ENCODE peak calls at places on chromosome 10, in nine cellular contexts. X, Y, O, R, C, S, T, E and M are unnamed samples.

GRCh38 chr10:50596897-50597296 is 26.9 kb downstream of the SGMS1 start:
- DNase-seq in S (no peak), T (no peak), X (no peak), Y (no peak), O (no peak), E (no peak), C (no peak), R (no peak), M (no peak)

GRCh38 chr10:133474833-133475734 is 21.3 kb downstream of the SCART1 start:
- DNase-seq in X (peak), Y (no peak), C (no peak), O (no peak), T (no peak), E (no peak), S (no peak), R (no peak), M (peak)

GRCh38 chr10:44280615-44281014 is 104.3 kb downstream of the CXCL12 start:
- DNase-seq in Y (no peak), O (peak), C (no peak), R (no peak), X (no peak), S (no peak), T (no peak), E (no peak), M (no peak)

GRCh38 chr10:4262870-4263269 is 477.9 kb upstream of the KLF6 start:
- DNase-seq in R (no peak), C (no peak), S (no peak), T (no peak), E (no peak), O (no peak), Y (no peak), X (no peak), M (no peak)

GRCh38 chr10:11225935-11226334 is 208.3 kb downstream of the CELF2 start:
- DNase-seq in S (no peak), Y (no peak), X (no peak), E (no peak), O (no peak), R (peak), T (no peak), C (no peak), M (no peak)

GRCh38 chr10:90326498-90327267 is 531.2 kb downstream of the HTR7 start:
- DNase-seq in C (no peak), Y (no peak), E (no peak), T (no peak), S (no peak), X (no peak), O (no peak), R (no peak), M (no peak)

GRCh38 chr10:23412223-23412622 is 26.7 kb upstream of the OTUD1 start:
- DNase-seq in C (no peak), T (no peak), Y (no peak), O (no peak), X (no peak), R (no peak), E (no peak), S (no peak), M (no peak)

GRCh38 chr10:126511917-126512487 is 123.7 kb upstream of the ADAM12 start:
- DNase-seq in X (peak), Y (no peak), E (no peak), O (no peak), R (peak), T (no peak), C (no peak), S (peak), M (no peak)

GRCh38 chr10:26441491-26442214 is 3.5 kb downstream of the APBB1IP start:
- DNase-seq in C (no peak), O (no peak), E (no peak), X (peak), T (no peak), Y (no peak), S (no peak), R (no peak), M (no peak)

GRCh38 chr10:106559442-106559841 is 605.1 kb downstream of the SORCS1 start:
- DNase-seq in C (no peak), O (no peak), E (no peak), T (no peak), Y (no peak), R (no peak), S (no peak), X (no peak), M (no peak)

GRCh38 chr10:2700626-2701305 is 366.6 kb upstream of the PFKP start:
- DNase-seq in S (no peak), R (no peak), E (no peak), Y (no peak), T (no peak), O (no peak), X (no peak), C (no peak), M (no peak)

GRCh38 chr10:101065479-101066145 is 3.8 kb downstream of the KAZALD1 start:
- DNase-seq in O (no peak), R (no peak), C (no peak), T (no peak), Y (no peak), S (no peak), X (no peak), E (no peak), M (no peak)

GRCh38 chr10:13873201-13873600 is 286.4 kb downstream of the PRPF18 start:
- DNase-seq in Y (no peak), R (no peak), C (no peak), E (no peak), T (no peak), X (no peak), S (no peak), O (no peak), M (no peak)

GRCh38 chr10:103890688-103891087 is 27.3 kb downstream of the STN1 start:
- DNase-seq in S (no peak), X (no peak), Y (no peak), E (no peak), T (no peak), R (no peak), O (no peak), C (no peak), M (no peak)

GRCh38 chr10:6141296-6142151 is 52.7 kb downstream of the RBM17 start:
- DNase-seq in R (no peak), E (no peak), S (no peak), C (no peak), T (no peak), X (no peak), O (no peak), Y (no peak), M (no peak)

GRCh38 chr10:43105119-43105792 is 28.4 kb downstream of the RET start:
- DNase-seq in Y (peak), X (no peak), C (peak), O (peak), T (peak), R (peak), S (peak), E (no peak), M (peak)

GRCh38 chr10:101139421-101139911 is 8.4 kb downstream of the TLX1 start:
- DNase-seq in Y (no peak), O (no peak), E (no peak), S (peak), T (no peak), R (no peak), X (no peak), C (no peak), M (no peak)

GRCh38 chr10:15483215-15483970 is 112.3 kb upstream of the FAM171A1 start:
- DNase-seq in S (no peak), O (no peak), R (no peak), C (no peak), X (no peak), T (no peak), E (no peak), Y (no peak), M (no peak)

GRCh38 chr10:100186253-100186780 is 488 bp upstream of the ERLIN1 start:
- DNase-seq in E (no peak), C (no peak), X (no peak), R (peak), S (peak), T (peak), Y (peak), O (peak), M (no peak)

GRCh38 chr10:95183451-95184230 is 10.4 kb upstream of the ACSM6 start:
- DNase-seq in S (peak), X (no peak), Y (peak), O (peak), R (peak), T (peak), C (peak), E (peak), M (peak)

GRCh38 chr10:99872367-99873162 is 90.1 kb downstream of the ABCC2 start:
- DNase-seq in R (no peak), X (no peak), T (no peak), C (no peak), E (no peak), S (no peak), O (no peak), Y (no peak), M (no peak)

GRCh38 chr10:19048901-19049300 is 300 bp downstream of the MALRD1 start:
- DNase-seq in Y (no peak), C (no peak), R (no peak), X (no peak), E (no peak), S (no peak), O (no peak), T (no peak), M (no peak)

GRCh38 chr10:84138478-84139125 is 707 bp upstream of the GHITM start:
- DNase-seq in S (no peak), R (no peak), O (no peak), E (no peak), Y (peak), C (no peak), T (peak), X (no peak), M (no peak)

GRCh38 chr10:588246-589165 is 101.0 kb downstream of the DIP2C start:
- DNase-seq in X (no peak), R (no peak), T (no peak), E (no peak), C (no peak), O (peak), S (no peak), Y (no peak), M (no peak)

GRCh38 chr10:25531662-25532061 is 356.9 kb downstream of the GPR158 start:
- DNase-seq in T (no peak), X (no peak), C (no peak), S (no peak), R (no peak), E (no peak), O (no peak), Y (no peak), M (no peak)

GRCh38 chr10:76444034-76444800 is 1012.8 kb downstream of the LRMDA start:
- DNase-seq in R (no peak), E (no peak), Y (no peak), X (no peak), O (peak), T (no peak), C (no peak), S (no peak), M (no peak)

DNA sequence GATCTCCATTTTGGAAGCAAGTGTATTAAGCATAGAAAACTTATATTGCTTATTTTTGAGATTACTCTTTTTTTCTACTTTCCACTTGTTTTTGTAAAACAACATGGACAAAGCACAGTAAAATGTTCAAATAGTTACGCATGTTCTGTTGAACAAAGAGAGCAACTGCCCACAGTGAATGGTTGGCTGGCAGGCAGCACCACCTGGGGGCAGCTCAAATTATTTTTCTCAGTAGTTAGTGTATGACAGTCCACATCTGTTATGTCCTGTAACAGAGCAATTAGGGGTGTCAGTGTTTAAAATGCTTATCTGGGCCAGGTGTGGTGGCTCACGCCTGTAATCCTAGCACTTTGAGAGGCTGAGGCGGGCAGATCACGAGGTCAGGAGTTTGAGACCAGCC is 46.1 kb upstream of the CACUL1 start:
- DNase-seq in X (no peak), E (no peak), S (no peak), R (no peak), T (no peak), O (peak), C (no peak), Y (no peak), M (no peak)
- TF ChIP-seq CTCF in X (peak), E (peak), S (no peak), R (peak), T (no peak), O (peak), C (peak), Y (peak), M (peak)

GRCh38 chr10:79003183-79004100 is 65.3 kb upstream of the ZMIZ1 start:
- DNase-seq in R (no peak), C (no peak), X (no peak), E (no peak), O (no peak), T (no peak), S (no peak), Y (no peak), M (no peak)

GRCh38 chr10:79004311-79004710 is 64.5 kb upstream of the ZMIZ1 start:
- DNase-seq in S (no peak), O (no peak), X (no peak), T (no peak), C (no peak), R (no peak), E (no peak), Y (no peak), M (no peak)

GRCh38 chr10:78997635-78998618 is 70.8 kb upstream of the ZMIZ1 start:
- DNase-seq in X (no peak), E (no peak), R (no peak), Y (no peak), S (no peak), C (no peak), O (no peak), T (no peak), M (no peak)

GRCh38 chr10:79002336-79002735 is 66.4 kb upstream of the ZMIZ1 start:
- DNase-seq in O (no peak), Y (no peak), E (no peak), R (no peak), X (no peak), C (no peak), T (no peak), S (no peak), M (no peak)

DNA sequence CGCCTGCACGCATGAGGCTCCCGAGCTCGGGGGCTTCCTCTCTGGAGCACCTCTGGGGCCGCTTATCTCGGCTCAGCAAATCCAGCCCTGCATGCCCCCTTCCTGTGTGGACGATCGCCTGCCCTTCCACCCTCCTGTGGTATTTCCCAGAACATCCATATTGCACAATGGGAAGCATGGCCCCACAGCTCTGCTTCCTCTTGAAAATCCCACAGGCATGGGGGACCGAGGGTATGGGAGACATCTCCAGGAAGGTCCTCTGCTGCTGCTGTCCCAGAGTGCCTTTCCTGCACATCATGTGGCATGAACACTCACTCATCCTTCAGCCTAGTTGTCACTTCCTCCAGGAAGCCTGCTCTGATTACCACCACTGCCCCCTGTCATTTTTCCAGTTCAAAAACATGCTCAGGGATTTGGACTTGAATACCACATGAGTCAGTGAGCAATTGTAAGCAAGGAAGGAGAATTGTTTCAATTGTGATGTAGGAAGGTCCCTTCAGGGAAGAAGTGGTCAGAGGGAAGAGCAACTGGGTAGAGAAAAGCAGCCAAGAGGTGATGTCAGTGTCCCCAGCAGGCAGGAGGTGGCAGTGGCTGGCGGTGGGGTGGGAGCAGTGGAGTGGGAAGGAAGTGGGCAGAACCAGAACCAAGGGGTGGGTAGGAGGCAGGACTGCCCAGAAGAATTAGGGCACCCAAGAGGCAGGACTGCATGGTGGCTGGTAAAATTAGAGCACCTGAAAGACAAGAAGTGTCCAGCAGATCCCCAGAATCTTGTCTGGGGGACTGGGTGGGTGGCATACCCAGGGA is 67.5 kb upstream of the ZMIZ1 start:
- DNase-seq in X (no peak), R (no peak), Y (no peak), O (no peak), E (no peak), T (no peak), C (no peak), S (no peak), M (no peak)
- TF ChIP-seq CTCF in X (no peak), R (no peak), Y (no peak), O (no peak), E (no peak), T (no peak), C (no peak), S (no peak), M (no peak)

DNA sequence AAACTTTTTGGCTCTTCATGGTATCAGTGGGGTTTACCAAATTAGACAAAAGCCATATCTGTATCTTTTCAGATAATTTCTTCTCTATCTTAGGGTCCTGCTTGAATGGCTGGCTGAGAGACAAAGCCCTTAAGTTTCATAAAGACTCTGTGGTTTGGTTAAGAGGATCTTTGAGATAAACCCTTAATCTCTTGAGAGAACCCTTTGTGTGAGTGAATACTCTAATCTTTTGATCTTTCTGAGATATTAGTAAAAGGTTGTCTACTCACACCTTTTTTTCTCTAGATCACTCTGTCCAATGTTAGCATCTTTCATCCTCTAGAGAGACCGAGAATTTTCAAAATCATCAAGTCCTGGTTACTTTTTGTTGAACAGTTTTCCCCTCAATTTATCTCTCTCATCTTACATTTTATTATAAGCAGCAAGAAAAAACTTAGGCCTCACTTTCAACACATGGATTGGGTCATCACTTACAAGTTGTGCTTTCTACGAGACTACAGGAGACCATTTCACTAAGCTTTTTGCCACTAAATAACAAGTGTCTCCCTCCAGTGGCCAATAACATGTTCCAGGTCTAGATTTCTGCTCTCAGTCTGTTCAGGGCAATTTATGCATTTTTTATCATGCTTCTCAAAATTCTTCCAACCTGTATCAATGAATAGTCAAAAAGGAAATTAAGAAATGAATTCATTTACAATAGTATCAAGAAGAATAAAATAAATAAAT is 28.4 kb downstream of the DNAJC9 start:
- DNase-seq in O (no peak), R (no peak), S (no peak), E (no peak), X (no peak), Y (no peak), T (no peak), C (no peak), M (no peak)
- TF ChIP-seq CTCF in O (no peak), R (no peak), S (peak), E (peak), X (no peak), Y (no peak), T (no peak), C (peak), M (peak)

GRCh38 chr10:91345716-91346115 is 64.4 kb upstream of the HECTD2 start:
- DNase-seq in C (no peak), X (no peak), Y (no peak), O (no peak), T (no peak), S (no peak), R (no peak), E (no peak), M (no peak)

GRCh38 chr10:91344117-91344856 is 65.9 kb upstream of the HECTD2 start:
- DNase-seq in X (no peak), S (no peak), E (no peak), T (no peak), C (no peak), Y (no peak), O (no peak), R (no peak), M (no peak)

GRCh38 chr10:91343010-91343409 is 67.1 kb upstream of the HECTD2 start:
- DNase-seq in S (no peak), C (no peak), T (no peak), E (no peak), O (no peak), X (no peak), Y (no peak), R (no peak), M (no peak)

GRCh38 chr10:91339729-91340128 is 70.4 kb upstream of the HECTD2 start:
- DNase-seq in Y (no peak), S (no peak), O (no peak), X (no peak), T (no peak), E (no peak), R (no peak), C (no peak), M (no peak)

DNA sequence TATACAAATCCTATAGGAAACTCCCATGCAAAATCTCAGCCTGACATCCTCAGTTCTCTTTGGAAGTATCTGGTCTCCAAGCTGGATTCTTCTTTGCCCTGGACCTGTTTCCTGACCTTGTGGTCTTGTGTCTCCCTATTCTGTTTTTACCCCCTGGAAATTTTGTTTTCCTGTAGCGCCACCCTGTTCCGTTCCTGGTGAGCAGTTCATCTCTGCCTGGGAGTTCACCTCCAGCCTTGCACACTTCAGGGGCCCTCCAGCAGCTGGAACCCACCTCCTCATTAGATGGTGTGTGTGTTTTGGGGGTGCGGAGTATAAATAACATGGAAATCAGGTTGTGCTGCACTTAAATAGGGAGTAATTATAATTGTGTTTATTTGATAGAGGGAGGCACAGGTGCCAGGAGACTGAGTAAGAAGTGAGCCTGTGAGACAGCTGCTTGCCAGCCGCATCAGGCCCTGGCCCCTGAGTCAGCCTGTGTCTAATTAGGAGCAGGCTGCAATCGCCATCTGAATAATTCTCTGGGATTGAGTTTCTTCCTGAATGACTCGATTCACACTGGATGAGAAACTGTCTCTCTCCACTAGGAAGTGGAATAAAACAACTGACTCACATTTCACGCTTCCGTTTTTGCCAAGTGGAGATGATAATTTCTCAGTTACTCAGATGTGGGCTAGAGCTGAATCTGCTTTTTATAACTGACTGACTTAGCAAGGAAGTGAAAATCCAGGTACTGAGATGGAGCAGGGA is 69.4 kb upstream of the HECTD2 start:
- DNase-seq in S (no peak), T (no peak), C (no peak), Y (peak), O (peak), E (peak), X (no peak), R (no peak), M (no peak)
- TF ChIP-seq CTCF in S (no peak), T (no peak), C (no peak), Y (no peak), O (no peak), E (no peak), X (no peak), R (no peak), M (no peak)

GRCh38 chr10:48506147-48506917 is 98.5 kb downstream of the ARHGAP22 start:
- DNase-seq in X (peak), E (no peak), O (no peak), S (no peak), R (no peak), Y (no peak), T (no peak), C (no peak), M (peak)
- TF ChIP-seq CTCF in X (no peak), E (peak), O (no peak), S (no peak), R (no peak), Y (peak), T (no peak), C (peak), M (peak)